ENCODE peak calls at places on chromosome 10, in six cellular contexts. G is OCI-LY7, P is thoracic aorta, Q is sigmoid colon, B is tibial artery, A is SJSA1. J is an unnamed sample.

GRCh38 chr10:127962205-127962604 is 55.3 kb downstream of the PTPRE start:
- DNase-seq in G (no peak), P (no peak), Q (no peak), B (no peak), A (no peak), J (no peak)

GRCh38 chr10:4503076-4503475 is 322.9 kb upstream of the AKR1E2 start:
- DNase-seq in G (no peak), P (no peak), Q (no peak), B (no peak), A (no peak), J (no peak)

GRCh38 chr10:14665304-14665703 is 109.4 kb downstream of the FAM107B start:
- DNase-seq in G (no peak), P (no peak), Q (no peak), B (no peak), A (no peak), J (no peak)

GRCh38 chr10:86293323-86293840 is 73.2 kb downstream of the GRID1 start:
- DNase-seq in G (no peak), P (no peak), Q (peak), B (peak), A (no peak), J (no peak)

GRCh38 chr10:59648711-59649201 is 60.9 kb downstream of the SLC16A9 start:
- DNase-seq in G (no peak), P (no peak), Q (no peak), B (peak), A (no peak), J (no peak)

GRCh38 chr10:97714401-97715258 is 1.1 kb downstream of the MARVELD1 start:
- DNase-seq in G (no peak), P (peak), Q (peak), B (peak), A (peak), J (no peak)

GRCh38 chr10:106705576-106706526 is 458.7 kb downstream of the SORCS1 start:
- DNase-seq in G (peak), P (no peak), Q (peak), B (no peak), A (peak), J (no peak)

GRCh38 chr10:71687077-71687476 is 32.5 kb downstream of the C10orf105 start:
- DNase-seq in G (no peak), P (no peak), Q (no peak), B (no peak), A (no peak), J (no peak)

GRCh38 chr10:112986791-112987190 is 36.7 kb downstream of the TCF7L2 start:
- DNase-seq in G (no peak), P (no peak), Q (no peak), B (no peak), A (no peak), J (no peak)

GRCh38 chr10:63681965-63682704 is 160.9 kb downstream of the REEP3 start:
- DNase-seq in G (no peak), P (peak), Q (no peak), B (no peak), A (no peak), J (no peak)

GRCh38 chr10:89981891-89982290 is 280.5 kb downstream of the KIF20B start:
- DNase-seq in G (no peak), P (no peak), Q (no peak), B (no peak), A (no peak), J (no peak)

GRCh38 chr10:44774676-44775401 is 136.3 kb upstream of the TMEM72 start:
- DNase-seq in G (no peak), P (no peak), Q (no peak), B (no peak), A (no peak), J (no peak)

GRCh38 chr10:2813277-2813676 is 254.1 kb upstream of the PFKP start:
- DNase-seq in G (no peak), P (no peak), Q (no peak), B (no peak), A (no peak), J (no peak)

GRCh38 chr10:119441151-119441821 is 101.2 kb downstream of the RGS10 start:
- DNase-seq in G (no peak), P (no peak), Q (peak), B (no peak), A (no peak), J (no peak)

DNA sequence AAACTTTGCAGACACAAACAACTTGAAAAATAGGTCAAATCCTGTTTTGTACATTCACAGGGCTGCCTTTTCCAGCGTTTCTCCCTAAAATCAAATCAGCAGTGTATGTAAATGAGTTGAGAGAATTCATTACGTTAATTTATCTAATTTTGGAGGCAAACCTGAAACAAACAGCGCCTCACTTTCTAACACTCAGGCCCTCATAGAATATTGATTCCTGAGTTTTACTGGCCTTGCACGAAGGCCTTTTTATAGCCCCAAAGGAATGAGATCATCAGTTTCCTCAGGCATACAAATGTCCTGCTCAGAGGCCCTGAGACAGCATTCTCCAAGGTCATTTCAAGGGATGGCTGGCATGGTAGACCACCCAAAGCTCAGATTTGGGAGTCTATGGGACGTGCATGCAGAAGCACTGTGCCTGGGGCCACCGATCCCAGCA is 131.7 kb upstream of the CHST15 start:
- DNase-seq in G (no peak), P (no peak), Q (no peak), B (no peak), A (no peak), J (no peak)
- H3K4me3 ChIP-seq in G (no peak), P (peak), Q (no peak), B (no peak), A (no peak), J (no peak)

GRCh38 chr10:26698909-26699308 is 1.4 kb downstream of the PDSS1 start:
- DNase-seq in G (no peak), P (no peak), Q (no peak), B (no peak), A (no peak), J (no peak)
- H3K4me3 ChIP-seq in G (peak), P (peak), Q (no peak), B (no peak), A (peak), J (no peak)

DNA sequence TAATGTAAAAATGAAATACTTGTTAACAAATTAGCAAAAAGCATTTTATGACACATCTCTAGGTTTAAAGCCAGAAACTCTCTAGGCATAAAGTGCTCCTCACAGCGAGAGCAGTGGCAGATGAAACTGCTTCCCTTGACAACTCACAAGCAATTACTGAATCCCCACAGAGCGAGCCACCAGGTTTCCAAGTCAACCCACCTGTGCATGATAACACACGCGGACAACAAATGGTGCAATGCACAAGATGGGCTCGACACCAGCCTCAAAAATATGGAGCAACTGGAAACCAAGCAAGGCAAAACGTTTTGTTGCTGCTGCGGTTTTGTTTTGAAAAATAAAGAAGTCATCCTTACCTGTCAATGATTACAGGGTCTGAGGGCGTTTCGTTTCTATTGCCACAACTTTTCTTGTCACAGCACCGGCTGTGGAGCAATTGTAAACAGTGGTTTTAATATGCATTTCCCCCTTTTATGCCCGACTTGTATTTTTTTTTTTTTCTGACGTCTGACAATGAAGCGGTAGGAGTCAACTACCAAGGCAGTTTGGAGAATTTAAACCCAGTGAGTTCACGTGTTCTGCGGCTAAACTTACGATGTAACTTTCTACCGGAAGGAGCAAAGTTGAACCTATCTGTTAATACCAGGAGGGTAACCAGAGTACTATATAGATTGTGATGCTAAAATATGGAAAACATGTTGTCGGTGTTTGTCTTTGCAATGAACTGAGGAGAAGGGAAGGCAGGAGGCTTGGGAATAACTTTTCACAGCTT is 7.0 kb downstream of the EBF3 start:
- DNase-seq in G (no peak), P (no peak), Q (no peak), B (peak), A (no peak), J (no peak)
- H3K4me3 ChIP-seq in G (no peak), P (no peak), Q (no peak), B (no peak), A (no peak), J (no peak)

DNA sequence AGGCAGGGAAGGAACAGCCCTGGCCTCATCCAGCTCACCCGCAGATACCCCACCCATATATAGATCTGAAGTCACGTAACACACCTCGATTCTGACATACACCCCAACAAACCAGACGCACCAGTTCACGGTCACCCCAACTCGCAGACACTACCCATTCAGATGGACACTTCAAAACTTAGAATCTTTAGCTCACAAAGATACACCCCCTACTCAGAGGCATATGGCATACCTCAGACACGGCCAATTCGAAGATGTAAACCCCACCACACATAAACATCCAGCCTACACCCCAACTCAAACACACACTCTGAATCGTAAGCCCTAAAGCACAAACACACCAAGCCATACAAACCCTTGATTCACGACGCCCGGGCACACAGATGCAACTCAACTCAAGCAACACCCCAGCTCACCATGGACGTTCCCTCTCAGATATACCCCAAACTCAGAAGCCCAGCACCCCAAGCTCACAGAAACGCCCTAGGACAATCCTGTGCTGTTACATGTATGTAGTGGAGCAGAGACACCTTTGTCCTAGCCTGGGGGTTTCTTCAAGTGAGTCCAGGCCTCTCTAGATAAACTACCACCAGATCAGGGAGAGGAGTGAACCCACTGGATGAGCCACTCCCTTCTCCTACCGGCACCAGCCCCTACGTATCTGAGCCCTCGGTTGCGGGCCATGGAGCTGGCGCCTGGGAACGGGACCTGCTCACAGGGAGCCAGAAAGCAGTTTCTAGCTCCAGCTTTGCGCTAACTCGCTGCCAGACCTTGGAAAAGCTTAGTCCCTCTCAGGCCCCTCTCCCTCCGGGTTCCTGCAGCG is 8.8 kb downstream of the PSD start:
- DNase-seq in G (no peak), P (no peak), Q (no peak), B (no peak), A (no peak), J (peak)
- H3K4me3 ChIP-seq in G (no peak), P (peak), Q (peak), B (peak), A (no peak), J (peak)

GRCh38 chr10:21702633-21703111 is 168.6 kb downstream of the MLLT10 start:
- DNase-seq in G (peak), P (no peak), Q (no peak), B (no peak), A (peak), J (no peak)
- H3K4me3 ChIP-seq in G (peak), P (no peak), Q (no peak), B (no peak), A (no peak), J (no peak)

GRCh38 chr10:101054351-101054750 is 7.4 kb upstream of the KAZALD1 start:
- DNase-seq in G (no peak), P (no peak), Q (no peak), B (no peak), A (no peak), J (no peak)
- H3K4me3 ChIP-seq in G (no peak), P (no peak), Q (no peak), B (no peak), A (no peak), J (no peak)

DNA sequence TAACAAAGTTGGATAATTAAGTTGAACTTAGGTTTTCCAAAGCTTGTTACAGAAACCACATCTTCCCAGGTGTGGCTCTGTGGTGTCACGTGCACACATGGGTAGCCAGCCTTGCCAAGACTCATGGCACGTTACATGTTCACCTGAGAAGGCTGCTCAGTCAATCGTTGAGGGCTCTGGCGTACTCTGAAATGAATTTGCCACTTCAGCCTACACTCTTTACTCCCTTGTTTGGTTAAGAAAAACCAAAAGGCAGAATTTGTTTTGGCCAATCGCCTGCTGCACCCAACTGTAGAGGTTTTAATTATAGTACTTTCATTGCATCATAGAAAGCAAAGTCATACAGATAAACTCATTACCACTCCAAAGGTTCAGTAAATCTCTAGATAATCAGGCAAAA is 88.6 kb downstream of the DIP2C start:
- DNase-seq in G (no peak), P (no peak), Q (no peak), B (peak), A (no peak), J (no peak)
- H3K4me3 ChIP-seq in G (no peak), P (peak), Q (no peak), B (no peak), A (no peak), J (no peak)

DNA sequence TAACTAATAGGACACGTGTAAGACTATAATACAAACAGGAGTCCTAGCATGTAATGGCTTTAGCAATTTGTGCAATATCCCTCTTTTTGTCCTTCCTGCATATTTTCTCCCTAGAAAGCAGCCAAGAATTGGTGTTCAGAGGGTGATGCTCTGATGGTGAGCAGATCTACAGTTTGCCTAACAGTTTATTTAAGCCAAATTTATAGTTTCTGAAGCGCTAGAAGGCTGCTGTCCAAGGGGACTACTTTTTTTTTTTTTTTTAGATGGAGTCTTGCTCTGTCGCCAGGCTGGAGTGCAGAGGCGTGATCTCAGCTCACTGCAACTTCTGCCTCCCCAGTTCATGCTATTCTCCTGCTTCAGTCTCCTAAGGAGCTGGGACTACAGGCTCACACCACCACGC is 18.9 kb upstream of the FAS start:
- DNase-seq in G (no peak), P (no peak), Q (peak), B (peak), A (no peak), J (no peak)
- H3K4me3 ChIP-seq in G (no peak), P (peak), Q (peak), B (peak), A (no peak), J (no peak)

GRCh38 chr10:52256832-52257691 is 57.0 kb upstream of the DKK1 start:
- DNase-seq in G (no peak), P (no peak), Q (no peak), B (no peak), A (no peak), J (no peak)
- H3K4me3 ChIP-seq in G (no peak), P (no peak), Q (no peak), B (no peak), A (no peak), J (no peak)

GRCh38 chr10:30705086-30705624 is 75.6 kb upstream of the LYZL2 start:
- DNase-seq in G (peak), P (no peak), Q (no peak), B (no peak), A (no peak), J (peak)
- H3K4me3 ChIP-seq in G (peak), P (no peak), Q (no peak), B (no peak), A (no peak), J (peak)